ENCODE peak calls at places on chromosomes 16 and 17, in eight cellular contexts. One of them, this sample, is unnamed.

GRCh38 chr17:60767744-60768308 is 90.2 kb downstream of the BCAS3 start:
- DNase-seq in astrocyte of the cerebellum: no peak
- DNase-seq in heart left ventricle: no peak
- DNase-seq in heart right ventricle: no peak
- DNase-seq in MM.1S: no peak
- DNase-seq in stomach: no peak
- DNase-seq in fibroblast of mammary gland: no peak
- DNase-seq in fibroblast of lung: no peak
- DNase-seq in this sample: no peak

GRCh38 chr17:17768415-17769088 is 68.2 kb downstream of the SREBF1 start:
- DNase-seq in fibroblast of mammary gland: no peak
- DNase-seq in fibroblast of lung: no peak
- DNase-seq in astrocyte of the cerebellum: no peak
- DNase-seq in MM.1S: no peak
- DNase-seq in heart right ventricle: no peak
- DNase-seq in heart left ventricle: peak; percentile 53
- DNase-seq in stomach: no peak
- DNase-seq in this sample: no peak

GRCh38 chr17:5508855-5509254 is 22.5 kb downstream of the MIS12 start:
- DNase-seq in astrocyte of the cerebellum: peak; percentile 49
- DNase-seq in fibroblast of lung: no peak
- DNase-seq in MM.1S: no peak
- DNase-seq in stomach: no peak
- DNase-seq in heart left ventricle: no peak
- DNase-seq in fibroblast of mammary gland: no peak
- DNase-seq in heart right ventricle: no peak
- DNase-seq in this sample: no peak

GRCh38 chr16:3173892-3174617 is 13.9 kb upstream of the OR1F1 start:
- DNase-seq in astrocyte of the cerebellum: no peak
- DNase-seq in stomach: no peak
- DNase-seq in fibroblast of mammary gland: no peak
- DNase-seq in MM.1S: peak; percentile 87
- DNase-seq in fibroblast of lung: no peak
- DNase-seq in heart left ventricle: no peak
- DNase-seq in heart right ventricle: no peak
- DNase-seq in this sample: peak; percentile 65

GRCh38 chr17:19302791-19303233 is 59.7 kb downstream of the B9D1 start:
- DNase-seq in heart left ventricle: peak; percentile 43
- DNase-seq in stomach: no peak
- DNase-seq in astrocyte of the cerebellum: no peak
- DNase-seq in heart right ventricle: no peak
- DNase-seq in MM.1S: no peak
- DNase-seq in fibroblast of mammary gland: no peak
- DNase-seq in fibroblast of lung: no peak
- DNase-seq in this sample: no peak

GRCh38 chr17:57284583-57284982 is 28.3 kb downstream of the MSI2 start:
- DNase-seq in astrocyte of the cerebellum: no peak
- DNase-seq in MM.1S: peak; percentile 38
- DNase-seq in fibroblast of mammary gland: no peak
- DNase-seq in fibroblast of lung: no peak
- DNase-seq in heart left ventricle: no peak
- DNase-seq in heart right ventricle: no peak
- DNase-seq in stomach: no peak
- DNase-seq in this sample: peak; percentile 20

GRCh38 chr17:60161598-60162330 is 12.0 kb downstream of the CA4 start:
- DNase-seq in heart right ventricle: no peak
- DNase-seq in fibroblast of lung: no peak
- DNase-seq in fibroblast of mammary gland: no peak
- DNase-seq in heart left ventricle: no peak
- DNase-seq in astrocyte of the cerebellum: no peak
- DNase-seq in MM.1S: no peak
- DNase-seq in stomach: peak; percentile 50
- DNase-seq in this sample: peak; percentile 20

GRCh38 chr17:37742114-37742761 is 2.6 kb downstream of the HNF1B start:
- DNase-seq in stomach: peak; percentile 37
- DNase-seq in MM.1S: no peak
- DNase-seq in heart left ventricle: no peak
- DNase-seq in heart right ventricle: no peak
- DNase-seq in astrocyte of the cerebellum: no peak
- DNase-seq in fibroblast of lung: peak; percentile 22
- DNase-seq in fibroblast of mammary gland: no peak
- DNase-seq in this sample: peak; percentile 49

GRCh38 chr17:81701288-81702071 is 1.7 kb upstream of the MRPL12 start:
- DNase-seq in astrocyte of the cerebellum: no peak
- DNase-seq in MM.1S: peak; percentile 39
- DNase-seq in fibroblast of lung: no peak
- DNase-seq in heart right ventricle: no peak
- DNase-seq in heart left ventricle: no peak
- DNase-seq in stomach: no peak
- DNase-seq in fibroblast of mammary gland: no peak
- DNase-seq in this sample: no peak

GRCh38 chr16:80120899-80121521 is 419.8 kb upstream of the DYNLRB2 start:
- DNase-seq in fibroblast of lung: no peak
- DNase-seq in heart right ventricle: no peak
- DNase-seq in astrocyte of the cerebellum: no peak
- DNase-seq in heart left ventricle: no peak
- DNase-seq in stomach: peak; percentile 33
- DNase-seq in fibroblast of mammary gland: no peak
- DNase-seq in MM.1S: no peak
- DNase-seq in this sample: no peak

GRCh38 chr16:89013692-89014455 is 36.9 kb upstream of the CBFA2T3 start:
- DNase-seq in astrocyte of the cerebellum: no peak
- DNase-seq in stomach: no peak
- DNase-seq in MM.1S: no peak
- DNase-seq in heart right ventricle: no peak
- DNase-seq in fibroblast of lung: no peak
- DNase-seq in heart left ventricle: no peak
- DNase-seq in fibroblast of mammary gland: no peak
- DNase-seq in this sample: no peak

GRCh38 chr17:65537845-65538678 is 23.4 kb downstream of the AXIN2 start:
- DNase-seq in MM.1S: no peak
- DNase-seq in heart left ventricle: peak; percentile 20
- DNase-seq in stomach: no peak
- DNase-seq in fibroblast of lung: no peak
- DNase-seq in astrocyte of the cerebellum: no peak
- DNase-seq in fibroblast of mammary gland: peak; percentile 48
- DNase-seq in heart right ventricle: no peak
- DNase-seq in this sample: no peak

GRCh38 chr17:41003926-41004325 is 4.2 kb upstream of the KRTAP3-2 start:
- DNase-seq in MM.1S: no peak
- DNase-seq in heart left ventricle: no peak
- DNase-seq in astrocyte of the cerebellum: no peak
- DNase-seq in stomach: no peak
- DNase-seq in fibroblast of lung: no peak
- DNase-seq in fibroblast of mammary gland: no peak
- DNase-seq in heart right ventricle: no peak
- DNase-seq in this sample: no peak

GRCh38 chr17:56812971-56813388 is 20.7 kb downstream of the C17orf67 start:
- DNase-seq in fibroblast of lung: no peak
- DNase-seq in stomach: no peak
- DNase-seq in heart right ventricle: no peak
- DNase-seq in heart left ventricle: no peak
- DNase-seq in MM.1S: no peak
- DNase-seq in astrocyte of the cerebellum: no peak
- DNase-seq in fibroblast of mammary gland: no peak
- DNase-seq in this sample: no peak

GRCh38 chr17:16217002-16217635 is at the start of gene PIGL:
- DNase-seq in fibroblast of lung: peak; percentile 97
- DNase-seq in MM.1S: peak; percentile 92
- DNase-seq in stomach: peak; percentile 90
- DNase-seq in heart right ventricle: peak; percentile 83
- DNase-seq in heart left ventricle: peak; percentile 93
- DNase-seq in astrocyte of the cerebellum: peak; percentile 92
- DNase-seq in fibroblast of mammary gland: peak; percentile 96
- DNase-seq in this sample: peak; percentile 82

GRCh38 chr16:68644303-68644702 is 807 bp upstream of the CDH3 start:
- DNase-seq in fibroblast of lung: no peak
- DNase-seq in stomach: no peak
- DNase-seq in astrocyte of the cerebellum: no peak
- DNase-seq in heart left ventricle: no peak
- DNase-seq in heart right ventricle: no peak
- DNase-seq in fibroblast of mammary gland: no peak
- DNase-seq in MM.1S: no peak
- DNase-seq in this sample: no peak

DNA sequence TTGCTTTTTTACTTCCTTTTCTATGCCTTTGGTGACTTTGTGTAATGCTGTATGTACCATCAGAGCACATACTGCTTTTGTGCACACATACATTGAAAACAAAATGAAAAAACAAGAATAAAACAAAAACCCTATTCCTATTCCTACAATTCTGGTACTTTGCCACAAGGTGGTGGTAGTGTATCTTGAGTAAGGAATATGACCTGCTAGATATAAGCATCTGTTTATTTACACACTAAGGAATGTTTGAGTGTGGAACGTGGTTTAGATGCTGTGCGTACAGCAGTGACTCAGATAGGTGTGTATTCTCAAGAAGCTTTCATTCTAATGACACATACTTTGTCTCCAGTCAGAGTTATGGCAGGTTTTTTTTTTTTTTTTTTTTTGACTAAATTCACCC is 606.2 kb downstream of the WWOX start:
- DNase-seq in fibroblast of mammary gland: peak; percentile 45
- DNase-seq in MM.1S: peak; percentile 21
- DNase-seq in fibroblast of lung: peak; percentile 55
- DNase-seq in heart left ventricle: no peak
- DNase-seq in stomach: no peak
- DNase-seq in heart right ventricle: no peak
- DNase-seq in astrocyte of the cerebellum: no peak
- DNase-seq in this sample: peak; percentile 15
- TF ChIP-seq CTCF in fibroblast of mammary gland: peak; percentile 44
- TF ChIP-seq CTCF in MM.1S: peak; percentile 32
- TF ChIP-seq CTCF in fibroblast of lung: peak; percentile 7
- TF ChIP-seq CTCF in heart left ventricle: peak; percentile 28
- TF ChIP-seq CTCF in stomach: no peak
- TF ChIP-seq CTCF in heart right ventricle: peak; percentile 16
- TF ChIP-seq CTCF in astrocyte of the cerebellum: no peak
- TF ChIP-seq CTCF in this sample: peak; percentile 13

DNA sequence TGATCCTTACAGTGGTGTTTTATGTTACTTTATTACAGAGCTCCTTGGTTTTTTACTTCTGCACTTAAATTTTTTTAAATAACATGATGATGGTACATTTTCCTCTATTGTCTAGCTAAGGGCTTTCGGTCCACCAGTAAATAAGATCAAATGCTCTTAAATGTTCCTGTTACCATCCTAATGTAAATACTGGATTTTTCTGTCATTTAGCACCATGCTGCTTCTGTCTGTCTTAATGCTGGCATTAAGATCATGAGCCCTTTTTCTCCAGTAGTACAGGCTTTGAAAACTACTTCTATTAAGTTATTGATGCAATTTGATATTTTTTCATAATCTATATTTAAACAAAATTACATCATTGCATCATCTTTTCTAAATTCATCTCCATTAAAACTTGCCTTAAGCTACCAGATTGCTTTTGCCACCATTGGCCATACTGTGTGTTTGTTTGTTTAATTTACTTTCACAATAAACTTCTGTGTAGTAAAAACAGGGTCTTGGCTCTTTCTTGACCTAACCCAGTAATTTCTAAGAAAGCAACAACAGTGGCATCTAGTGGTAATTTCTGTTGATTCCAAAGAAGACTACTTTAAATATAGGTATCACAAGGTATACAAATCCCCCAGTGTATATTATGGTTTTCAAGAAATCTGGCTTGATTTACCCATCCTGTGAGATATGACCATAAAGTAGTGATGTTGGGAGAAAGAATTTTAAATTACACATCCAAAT is 9.0 kb upstream of the PHAF1 start:
- DNase-seq in MM.1S: peak; percentile 27
- DNase-seq in fibroblast of lung: peak; percentile 70
- DNase-seq in astrocyte of the cerebellum: peak; percentile 31
- DNase-seq in heart right ventricle: no peak
- DNase-seq in heart left ventricle: no peak
- DNase-seq in stomach: no peak
- DNase-seq in fibroblast of mammary gland: peak; percentile 43
- DNase-seq in this sample: peak; percentile 39
- TF ChIP-seq CTCF in MM.1S: peak; percentile 27
- TF ChIP-seq CTCF in fibroblast of lung: no peak
- TF ChIP-seq CTCF in astrocyte of the cerebellum: no peak
- TF ChIP-seq CTCF in heart right ventricle: peak; percentile 21
- TF ChIP-seq CTCF in heart left ventricle: peak; percentile 26
- TF ChIP-seq CTCF in stomach: no peak
- TF ChIP-seq CTCF in fibroblast of mammary gland: peak; percentile 30
- TF ChIP-seq CTCF in this sample: no peak

DNA sequence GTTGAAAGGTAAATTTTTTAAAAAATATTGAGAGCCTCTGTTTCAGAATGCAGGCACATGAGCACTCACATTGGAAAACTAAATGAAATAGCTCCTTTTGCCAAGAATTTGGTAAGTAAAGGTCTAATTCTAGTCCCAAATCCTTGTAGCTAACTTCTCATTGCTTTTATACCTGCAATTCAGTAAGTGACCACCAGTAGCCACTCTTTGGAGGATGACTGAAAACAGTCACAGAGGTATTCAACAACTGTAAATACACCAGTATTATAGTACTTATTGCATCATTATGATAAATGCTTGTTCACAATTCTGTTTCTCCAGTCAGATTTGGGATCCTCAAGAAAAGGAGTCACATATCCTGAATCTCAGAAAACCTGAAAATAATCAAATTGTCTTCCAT is 562.4 kb upstream of the CDH11 start:
- DNase-seq in fibroblast of lung: no peak
- DNase-seq in heart right ventricle: no peak
- DNase-seq in heart left ventricle: no peak
- DNase-seq in stomach: no peak
- DNase-seq in astrocyte of the cerebellum: no peak
- DNase-seq in MM.1S: no peak
- DNase-seq in fibroblast of mammary gland: no peak
- DNase-seq in this sample: no peak
- TF ChIP-seq CTCF in fibroblast of lung: no peak
- TF ChIP-seq CTCF in heart right ventricle: no peak
- TF ChIP-seq CTCF in heart left ventricle: no peak
- TF ChIP-seq CTCF in stomach: no peak
- TF ChIP-seq CTCF in astrocyte of the cerebellum: peak; percentile 16
- TF ChIP-seq CTCF in MM.1S: peak; percentile 15
- TF ChIP-seq CTCF in fibroblast of mammary gland: peak; percentile 30
- TF ChIP-seq CTCF in this sample: no peak

GRCh38 chr16:13351651-13352217 is 450.3 kb downstream of the SHISA9 start:
- DNase-seq in fibroblast of mammary gland: no peak
- DNase-seq in stomach: no peak
- DNase-seq in MM.1S: no peak
- DNase-seq in fibroblast of lung: no peak
- DNase-seq in astrocyte of the cerebellum: no peak
- DNase-seq in heart left ventricle: no peak
- DNase-seq in heart right ventricle: no peak
- DNase-seq in this sample: no peak
- TF ChIP-seq CTCF in fibroblast of mammary gland: no peak
- TF ChIP-seq CTCF in stomach: no peak
- TF ChIP-seq CTCF in MM.1S: no peak
- TF ChIP-seq CTCF in fibroblast of lung: no peak
- TF ChIP-seq CTCF in astrocyte of the cerebellum: no peak
- TF ChIP-seq CTCF in heart left ventricle: no peak
- TF ChIP-seq CTCF in heart right ventricle: no peak
- TF ChIP-seq CTCF in this sample: no peak

DNA sequence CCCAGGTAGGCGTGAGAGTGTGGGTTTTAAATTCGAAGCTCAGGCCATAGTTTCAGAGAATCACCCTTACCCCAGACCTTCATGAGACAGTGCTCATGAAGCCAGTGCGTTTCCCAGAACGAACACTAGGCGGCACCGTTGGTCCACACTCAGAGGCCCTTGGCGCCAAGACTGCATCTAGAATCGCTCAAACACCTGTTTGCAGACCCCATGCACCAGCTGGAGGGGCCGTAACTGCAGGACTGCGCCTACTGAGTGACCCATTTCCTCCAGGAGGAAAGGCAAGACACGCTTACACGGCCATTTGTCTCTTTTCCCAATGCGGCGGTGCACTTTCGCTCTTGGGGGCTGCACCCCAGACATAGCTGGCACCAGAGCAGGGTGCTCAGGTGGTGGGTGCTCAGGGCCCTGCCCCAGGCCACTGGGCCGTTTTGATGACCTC is 34.0 kb downstream of the ADGRG5 start:
- DNase-seq in stomach: peak; percentile 87
- DNase-seq in fibroblast of mammary gland: peak; percentile 59
- DNase-seq in MM.1S: peak; percentile 80
- DNase-seq in heart right ventricle: peak; percentile 77
- DNase-seq in fibroblast of lung: peak; percentile 63
- DNase-seq in heart left ventricle: peak; percentile 61
- DNase-seq in astrocyte of the cerebellum: peak; percentile 49
- DNase-seq in this sample: peak; percentile 74
- TF ChIP-seq CTCF in stomach: no peak
- TF ChIP-seq CTCF in fibroblast of mammary gland: peak; percentile 99
- TF ChIP-seq CTCF in MM.1S: peak; percentile 97
- TF ChIP-seq CTCF in heart right ventricle: peak; percentile 92
- TF ChIP-seq CTCF in fibroblast of lung: peak; percentile 98
- TF ChIP-seq CTCF in heart left ventricle: peak; percentile 93
- TF ChIP-seq CTCF in astrocyte of the cerebellum: peak; percentile 99
- TF ChIP-seq CTCF in this sample: peak; percentile 88